ENCODE peak calls at places on chromosomes 11 and 22, in eight cellular contexts. I is PC-3, R is OCI-LY7, Q is esophagus squamous epithelium, P is astrocyte, V is pancreas, B is ovary, U is brain microvascular endothelial cell. H is an unnamed sample.

GRCh38 chr11:76270387-76270786 is 64.1 kb upstream of the WNT11 start:
- DNase-seq in I (no peak), R (no peak), Q (no peak), P (no peak), V (no peak), B (no peak), U (no peak), H (no peak)

GRCh38 chr11:8807544-8808225 is 103.3 kb upstream of the AKIP1 start:
- DNase-seq in I (no peak), R (no peak), Q (no peak), P (peak), V (no peak), B (peak), U (no peak), H (peak)

GRCh38 chr11:44709966-44710365 is 16.8 kb upstream of the TSPAN18 start:
- DNase-seq in I (peak), R (no peak), Q (no peak), P (peak), V (no peak), B (no peak), U (no peak), H (no peak)

GRCh38 chr11:68763181-68763721 is 11.9 kb upstream of the TESMIN start:
- DNase-seq in I (no peak), R (no peak), Q (no peak), P (no peak), V (no peak), B (no peak), U (no peak), H (no peak)

GRCh38 chr11:123525511-123525918 is 95.4 kb downstream of the GRAMD1B start:
- DNase-seq in I (no peak), R (no peak), Q (no peak), P (no peak), V (no peak), B (no peak), U (no peak), H (no peak)

GRCh38 chr11:125463590-125464265 is 32.3 kb downstream of the FEZ1 start:
- DNase-seq in I (no peak), R (no peak), Q (no peak), P (peak), V (no peak), B (no peak), U (no peak), H (no peak)

GRCh38 chr11:12765428-12765827 is 91.2 kb downstream of the TEAD1 start:
- DNase-seq in I (no peak), R (peak), Q (no peak), P (no peak), V (no peak), B (peak), U (no peak), H (no peak)

GRCh38 chr22:19540394-19540793 is 16.2 kb upstream of the CLDN5 start:
- DNase-seq in I (no peak), R (no peak), Q (no peak), P (no peak), V (no peak), B (no peak), U (no peak), H (no peak)

GRCh38 chr22:23384899-23385298 is 195.2 kb downstream of the IGLL1 start:
- DNase-seq in I (no peak), R (no peak), Q (no peak), P (no peak), V (no peak), B (no peak), U (no peak), H (no peak)

GRCh38 chr11:19906126-19906525 is 193.5 kb downstream of the NAV2 start:
- DNase-seq in I (no peak), R (no peak), Q (no peak), P (no peak), V (no peak), B (no peak), U (no peak), H (no peak)

GRCh38 chr11:86620796-86621575 is 51.4 kb downstream of the ME3 start:
- DNase-seq in I (no peak), R (no peak), Q (no peak), P (peak), V (no peak), B (no peak), U (no peak), H (no peak)

GRCh38 chr11:94678236-94678635 is 89.9 kb upstream of the AMOTL1 start:
- DNase-seq in I (peak), R (no peak), Q (no peak), P (no peak), V (no peak), B (no peak), U (no peak), H (peak)

GRCh38 chr11:9754041-9754471 is 90.2 kb downstream of the SWAP70 start:
- DNase-seq in I (no peak), R (peak), Q (no peak), P (no peak), V (no peak), B (no peak), U (no peak), H (peak)

GRCh38 chr11:13309156-13309555 is 31.6 kb downstream of the BMAL1 start:
- DNase-seq in I (no peak), R (no peak), Q (no peak), P (no peak), V (no peak), B (no peak), U (no peak), H (no peak)

GRCh38 chr22:32411388-32411787 is 659 bp downstream of the RTCB start:
- DNase-seq in I (peak), R (peak), Q (no peak), P (peak), V (no peak), B (no peak), U (peak), H (peak)

GRCh38 chr22:25514436-25514835 is 50.0 kb upstream of the GRK3 start:
- DNase-seq in I (peak), R (no peak), Q (no peak), P (no peak), V (no peak), B (no peak), U (no peak), H (peak)

GRCh38 chr11:126212089-126212660 is 593 bp downstream of the FAM118B start:
- DNase-seq in I (peak), R (no peak), Q (no peak), P (no peak), V (no peak), B (no peak), U (no peak), H (no peak)

GRCh38 chr11:85682330-85683305 is 3.4 kb downstream of the CCDC89 start:
- DNase-seq in I (no peak), R (no peak), Q (no peak), P (peak), V (peak), B (peak), U (peak), H (no peak)

GRCh38 chr11:78465169-78465942 is 47.7 kb upstream of the GAB2 start:
- DNase-seq in I (no peak), R (peak), Q (no peak), P (no peak), V (peak), B (no peak), U (no peak), H (no peak)

GRCh38 chr22:38937541-38937940 is 19.9 kb upstream of the APOBEC3A start:
- DNase-seq in I (no peak), R (no peak), Q (no peak), P (no peak), V (no peak), B (no peak), U (no peak), H (no peak)

GRCh38 chr11:36261094-36261493 is 28.1 kb downstream of the COMMD9 start:
- DNase-seq in I (no peak), R (no peak), Q (no peak), P (no peak), V (no peak), B (no peak), U (no peak), H (no peak)

GRCh38 chr11:46009647-46010046 is 87.2 kb downstream of the LARGE2 start:
- DNase-seq in I (no peak), R (no peak), Q (no peak), P (peak), V (no peak), B (no peak), U (no peak), H (no peak)

GRCh38 chr11:86637976-86638375 is 34.4 kb downstream of the ME3 start:
- DNase-seq in I (no peak), R (no peak), Q (no peak), P (peak), V (no peak), B (no peak), U (no peak), H (no peak)

GRCh38 chr11:35418847-35419712 is at the start of gene SLC1A2:
- DNase-seq in I (no peak), R (no peak), Q (no peak), P (no peak), V (peak), B (no peak), U (no peak), H (no peak)

GRCh38 chr11:126127898-126128297 is 65.2 kb upstream of the CDON start:
- DNase-seq in I (no peak), R (no peak), Q (no peak), P (no peak), V (no peak), B (peak), U (no peak), H (no peak)

DNA sequence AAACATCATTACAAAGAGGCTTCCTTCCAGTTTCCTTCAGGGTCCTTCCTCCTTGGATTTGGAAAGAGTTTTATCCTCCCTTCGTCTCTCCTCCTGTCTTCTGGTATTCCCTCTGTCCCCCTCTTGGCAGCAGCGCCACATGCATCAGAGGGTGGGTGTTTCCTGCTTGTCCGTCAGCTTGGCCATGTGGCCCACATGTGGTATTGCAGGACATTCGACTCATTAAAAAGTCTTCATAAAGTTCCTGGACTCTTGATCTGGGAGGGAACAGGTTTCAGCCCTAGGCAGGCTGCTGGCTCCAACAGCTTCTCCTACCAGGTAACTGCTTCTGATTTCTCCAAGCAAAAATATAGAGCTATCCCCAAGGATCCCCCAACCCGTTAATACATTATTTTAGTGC is 189.8 kb downstream of the CSNK2A3 start:
- DNase-seq in I (peak), R (peak), Q (no peak), P (no peak), V (no peak), B (no peak), U (no peak), H (no peak)
- TF ChIP-seq CTCF in I (peak), R (no peak), Q (no peak), P (no peak), V (no peak), B (no peak), U (peak), H (no peak)

GRCh38 chr22:49512471-49512870 is 315.2 kb downstream of the BRD1 start:
- DNase-seq in I (no peak), R (no peak), Q (no peak), P (no peak), V (no peak), B (no peak), U (no peak), H (no peak)
- H3K27ac ChIP-seq in I (no peak), R (no peak), Q (no peak), P (no peak), V (no peak), B (no peak), U (no peak), H (no peak)

GRCh38 chr11:17633987-17634775 is 85.2 kb upstream of the MYOD1 start:
- DNase-seq in I (no peak), R (no peak), Q (no peak), P (no peak), V (no peak), B (no peak), U (no peak), H (no peak)

GRCh38 chr11:17633279-17633986 is 85.9 kb upstream of the MYOD1 start:
- DNase-seq in I (no peak), R (no peak), Q (no peak), P (no peak), V (no peak), B (no peak), U (no peak), H (no peak)

GRCh38 chr11:17636721-17637120 is 82.7 kb upstream of the MYOD1 start:
- DNase-seq in I (no peak), R (no peak), Q (no peak), P (no peak), V (no peak), B (no peak), U (no peak), H (no peak)

GRCh38 chr11:17634776-17635550 is 84.4 kb upstream of the MYOD1 start:
- DNase-seq in I (no peak), R (no peak), Q (no peak), P (no peak), V (no peak), B (no peak), U (no peak), H (no peak)

DNA sequence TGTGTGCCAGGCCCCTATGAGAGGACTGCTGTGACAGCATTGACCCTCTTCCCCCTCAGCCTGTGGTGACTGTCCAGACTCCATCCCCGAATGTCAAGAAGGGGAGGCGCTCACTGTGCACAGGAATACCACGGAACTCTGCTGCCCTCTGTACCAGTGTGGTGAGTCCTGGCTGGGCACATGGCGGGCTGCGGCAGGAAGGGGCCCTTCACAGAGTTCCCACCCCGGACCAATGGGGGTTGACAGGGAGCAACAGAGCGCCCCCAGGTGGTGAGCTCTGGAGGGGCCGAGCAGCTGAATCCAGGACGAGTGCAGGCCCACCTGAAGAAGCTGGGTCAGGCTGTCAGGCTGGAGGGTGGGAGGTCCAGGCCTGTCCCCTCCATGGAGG is 83.8 kb upstream of the MYOD1 start:
- DNase-seq in I (no peak), R (no peak), Q (no peak), P (no peak), V (no peak), B (no peak), U (no peak), H (no peak)
- TF ChIP-seq CTCF in I (no peak), R (peak), Q (no peak), P (no peak), V (no peak), B (no peak), U (no peak), H (no peak)

GRCh38 chr22:37232140-37232998 is 11.7 kb downstream of the RAC2 start:
- DNase-seq in I (no peak), R (peak), Q (no peak), P (no peak), V (no peak), B (no peak), U (no peak), H (no peak)
- H3K27ac ChIP-seq in I (no peak), R (peak), Q (peak), P (no peak), V (no peak), B (no peak), U (no peak), H (peak)

DNA sequence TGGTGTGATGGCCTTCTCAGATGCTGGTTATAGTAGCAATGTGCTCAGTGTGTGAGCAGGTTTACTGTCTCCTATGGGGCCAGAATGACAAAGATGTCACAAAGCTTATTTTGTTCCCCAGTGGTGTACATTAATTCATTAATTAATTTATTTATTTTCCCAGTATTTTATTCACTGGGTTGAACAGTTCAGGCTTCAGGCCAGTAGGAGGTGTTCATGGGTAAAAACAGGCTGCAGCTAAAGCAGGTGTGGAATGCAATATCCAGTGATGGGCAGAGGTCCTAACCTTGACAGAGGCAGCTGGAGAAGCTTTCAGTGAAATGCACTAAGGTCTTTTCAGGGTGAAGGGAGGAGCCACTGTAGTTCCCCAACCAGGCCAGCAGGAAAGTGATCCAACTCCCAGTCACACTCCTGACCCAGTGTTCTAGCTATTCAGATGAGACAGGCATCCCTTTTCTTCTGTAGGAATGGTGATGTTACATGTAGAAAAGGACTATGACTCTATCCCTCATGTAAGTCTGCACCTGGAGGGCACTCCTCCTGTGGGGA is 7.8 kb upstream of the FANCF start:
- DNase-seq in I (no peak), R (no peak), Q (no peak), P (no peak), V (no peak), B (no peak), U (no peak), H (no peak)
- TF ChIP-seq CTCF in I (no peak), R (no peak), Q (no peak), P (no peak), V (no peak), B (no peak), U (peak), H (no peak)

GRCh38 chr11:3160252-3161031 is 4.7 kb downstream of the OSBPL5 start:
- DNase-seq in I (no peak), R (peak), Q (no peak), P (peak), V (peak), B (peak), U (peak), H (peak)

GRCh38 chr11:3161720-3162409 is 3.2 kb downstream of the OSBPL5 start:
- DNase-seq in I (no peak), R (no peak), Q (no peak), P (no peak), V (no peak), B (no peak), U (no peak), H (no peak)

GRCh38 chr11:3162410-3163240 is 2.5 kb downstream of the OSBPL5 start:
- DNase-seq in I (no peak), R (no peak), Q (no peak), P (no peak), V (peak), B (no peak), U (no peak), H (no peak)

GRCh38 chr11:3159296-3160190 is 5.6 kb downstream of the OSBPL5 start:
- DNase-seq in I (no peak), R (no peak), Q (no peak), P (no peak), V (peak), B (peak), U (no peak), H (no peak)

DNA sequence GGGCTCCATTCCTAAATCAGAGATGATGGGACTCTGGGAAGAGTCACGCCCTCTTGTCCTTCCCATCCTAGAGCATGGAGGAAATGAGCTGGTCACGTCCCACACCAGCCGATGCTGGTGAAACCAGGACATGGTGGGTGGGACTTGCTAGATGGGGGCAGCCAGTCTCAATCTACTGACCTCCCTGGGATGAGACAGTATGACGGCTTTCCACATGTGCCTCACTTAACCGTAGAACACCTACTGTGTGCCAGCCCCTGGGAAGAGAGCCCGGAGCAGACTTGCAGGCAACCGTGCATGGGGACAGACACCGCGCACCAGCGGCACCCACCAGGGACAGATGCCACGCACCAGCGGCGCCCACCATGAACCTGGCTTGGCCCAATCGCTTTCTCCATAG is 3.8 kb downstream of the OSBPL5 start:
- DNase-seq in I (no peak), R (no peak), Q (no peak), P (no peak), V (no peak), B (no peak), U (no peak), H (no peak)
- H3K27ac ChIP-seq in I (no peak), R (no peak), Q (peak), P (no peak), V (no peak), B (peak), U (no peak), H (peak)

DNA sequence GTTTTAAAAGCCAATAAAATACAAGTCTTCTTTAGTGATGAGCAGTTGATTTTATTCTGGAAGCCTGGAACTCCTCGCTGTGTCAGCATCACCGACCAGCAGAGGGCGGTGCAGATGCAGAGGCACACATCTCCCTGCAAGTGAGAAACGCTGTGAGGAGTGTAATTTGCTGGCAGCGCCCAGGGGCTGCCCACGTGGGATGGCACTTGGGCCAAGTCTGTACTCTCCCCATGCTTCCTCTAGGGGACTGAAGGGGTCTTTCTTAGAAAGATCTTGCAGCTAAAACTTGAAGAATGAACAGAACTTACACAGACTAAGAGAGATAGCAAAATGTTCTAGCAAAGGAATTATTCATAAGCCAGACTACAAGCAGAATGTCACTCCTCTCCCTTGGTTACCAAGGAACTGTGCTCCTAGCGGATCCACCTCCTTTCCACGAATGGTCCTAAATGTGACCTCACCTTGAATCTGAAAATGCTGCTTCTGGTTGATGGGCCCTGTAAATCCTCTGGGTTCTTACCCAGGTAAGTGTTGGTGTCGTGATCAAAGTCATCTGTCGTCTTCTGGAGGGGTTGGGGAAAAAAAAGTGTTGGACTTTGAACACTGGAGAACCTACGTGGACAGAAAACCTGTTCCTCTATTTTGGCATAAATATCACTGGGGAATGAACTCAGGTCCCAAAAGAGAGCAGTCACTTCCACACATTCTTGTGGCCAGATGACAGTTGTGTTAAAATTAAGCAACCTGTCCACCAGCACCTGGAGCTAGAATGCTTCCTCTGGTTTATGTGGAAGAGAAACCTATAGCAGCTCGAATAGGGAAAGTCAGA is 31.8 kb downstream of the CNTF start:
- DNase-seq in I (peak), R (peak), Q (no peak), P (peak), V (peak), B (peak), U (peak), H (peak)
- TF ChIP-seq CTCF in I (peak), R (peak), Q (peak), P (peak), V (peak), B (peak), U (peak), H (peak)

GRCh38 chr11:6474806-6475500 is 1.2 kb upstream of the TRIM3 start:
- DNase-seq in I (no peak), R (no peak), Q (no peak), P (no peak), V (no peak), B (no peak), U (no peak), H (no peak)

GRCh38 chr11:6474423-6474792 is 667 bp upstream of the TRIM3 start:
- DNase-seq in I (no peak), R (no peak), Q (no peak), P (no peak), V (no peak), B (no peak), U (no peak), H (no peak)

GRCh38 chr11:6473481-6474422 is at the start of gene TRIM3:
- DNase-seq in I (peak), R (peak), Q (peak), P (peak), V (peak), B (peak), U (peak), H (peak)

GRCh38 chr11:6476571-6476970 is 2.8 kb upstream of the TRIM3 start:
- DNase-seq in I (no peak), R (no peak), Q (no peak), P (no peak), V (no peak), B (no peak), U (no peak), H (no peak)

GRCh38 chr11:6475936-6476335 is 2.2 kb upstream of the TRIM3 start:
- DNase-seq in I (peak), R (no peak), Q (no peak), P (no peak), V (no peak), B (no peak), U (no peak), H (no peak)
- H3K27ac ChIP-seq in I (no peak), R (no peak), Q (no peak), P (no peak), V (peak), B (no peak), U (no peak), H (peak)